ENCODE peak calls at places on chromosomes 4 and X, in nine cellular contexts. S is neural progenitor cell, V is pancreas, C is Caco-2, F is neural crest cell, T is Panc1, P is astrocyte of the spinal cord, B is fibroblast of lung, Z is cardiac fibroblast. D is an unnamed sample.

GRCh38 chrX:110012818-110013484 is 10.0 kb downstream of the TMEM164 start:
- DNase-seq in S (no peak), F (no peak), C (no peak), V (no peak), P (no peak), T (no peak), Z (no peak), B (no peak), D (no peak)

GRCh38 chrX:10486373-10486772 is 134.0 kb downstream of the MID1 start:
- DNase-seq in P (peak), T (no peak), Z (peak), F (no peak), C (no peak), B (peak), V (no peak), S (no peak), D (peak)

GRCh38 chr4:20813698-20814097 is 113.4 kb downstream of the PACRGL start:
- DNase-seq in Z (peak), F (no peak), C (no peak), V (no peak), P (peak), B (peak), S (no peak), T (no peak), D (no peak)

GRCh38 chrX:107654778-107655761 is 26.8 kb downstream of the PRPS1 start:
- DNase-seq in F (peak), T (no peak), P (peak), B (peak), S (peak), Z (peak), C (peak), V (peak), D (peak)

GRCh38 chrX:39760930-39761329 is 336.8 kb downstream of the BCOR start:
- DNase-seq in V (no peak), F (no peak), T (no peak), B (peak), Z (no peak), P (no peak), S (no peak), C (no peak), D (no peak)

GRCh38 chrX:108156082-108156481 is 64.5 kb downstream of the ATG4A start:
- DNase-seq in C (no peak), F (no peak), T (no peak), B (no peak), Z (no peak), S (no peak), V (no peak), P (no peak), D (no peak)

GRCh38 chr4:37082912-37083311 is 161.6 kb upstream of the NWD2 start:
- DNase-seq in S (no peak), F (no peak), B (no peak), T (no peak), P (no peak), V (no peak), C (no peak), Z (no peak), D (no peak)

GRCh38 chrX:34401411-34401810 is 255.7 kb downstream of the TMEM47 start:
- DNase-seq in T (no peak), Z (no peak), B (no peak), P (peak), S (no peak), F (no peak), C (no peak), V (no peak), D (no peak)

DNA sequence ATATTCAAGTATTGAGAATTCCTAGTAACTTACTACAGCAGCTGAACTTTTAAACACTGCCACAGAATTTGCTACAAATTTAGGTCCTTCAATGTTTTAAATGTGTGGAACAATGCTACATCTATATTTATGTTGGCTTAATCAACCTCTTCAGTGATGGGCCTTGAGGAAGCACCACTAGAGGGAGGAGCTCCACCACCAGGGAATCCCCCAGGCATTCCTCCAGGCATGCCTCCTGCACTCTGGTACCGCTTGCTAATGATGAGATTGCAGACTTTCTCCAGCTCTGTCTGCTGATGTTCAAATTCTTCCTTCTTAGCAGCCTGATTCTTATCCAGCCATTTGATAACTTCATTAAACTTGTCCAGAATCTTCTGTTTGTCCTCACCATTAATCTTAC is 190.8 kb downstream of the HTR2C start:
- DNase-seq in P (no peak), T (no peak), B (no peak), S (peak), F (no peak), Z (peak), C (peak), V (no peak), D (no peak)
- TF ChIP-seq CTCF in P (no peak), T (no peak), B (no peak), S (peak), F (no peak), Z (no peak), C (peak), V (no peak), D (no peak)

GRCh38 chrX:154323537-154323936 is 27.9 kb downstream of the TKTL1 start:
- DNase-seq in Z (no peak), T (no peak), B (no peak), S (no peak), C (no peak), F (no peak), V (no peak), P (no peak), D (no peak)

GRCh38 chrX:154321152-154321551 is 25.6 kb downstream of the TKTL1 start:
- DNase-seq in T (no peak), C (no peak), F (no peak), V (no peak), Z (no peak), P (no peak), B (no peak), S (no peak), D (no peak)

GRCh38 chrX:154322890-154323289 is 27.3 kb downstream of the TKTL1 start:
- DNase-seq in P (no peak), F (no peak), V (no peak), B (no peak), S (no peak), C (no peak), Z (no peak), T (no peak), D (no peak)

GRCh38 chrX:154320406-154320805 is 24.8 kb downstream of the TKTL1 start:
- DNase-seq in V (no peak), T (no peak), P (no peak), F (no peak), C (no peak), B (no peak), S (no peak), Z (no peak), D (no peak)

DNA sequence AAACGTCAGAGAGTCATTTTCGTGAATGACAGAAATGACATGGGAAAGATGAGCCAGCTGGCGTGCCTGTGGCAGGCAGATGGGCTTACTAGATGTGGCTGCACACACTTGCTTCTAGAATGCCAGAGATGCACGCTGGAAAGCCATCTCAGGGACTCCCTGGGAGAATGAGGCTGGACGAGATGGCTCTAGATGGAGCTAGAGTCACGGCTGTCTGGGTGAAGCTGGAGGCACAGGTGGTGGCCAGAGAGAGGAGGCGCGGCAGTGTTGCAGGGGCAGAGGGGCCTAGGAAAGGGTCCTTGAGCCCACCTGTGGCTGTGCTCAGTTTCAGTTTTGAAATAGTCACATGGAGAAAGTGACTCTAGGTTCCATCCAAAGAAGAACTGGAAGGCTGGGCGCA is 26.0 kb downstream of the TKTL1 start:
- DNase-seq in B (no peak), P (no peak), C (no peak), S (no peak), F (no peak), Z (no peak), V (no peak), T (no peak), D (peak)
- TF ChIP-seq CTCF in B (peak), P (peak), C (no peak), S (no peak), F (no peak), Z (no peak), V (no peak), T (peak), D (no peak)

DNA sequence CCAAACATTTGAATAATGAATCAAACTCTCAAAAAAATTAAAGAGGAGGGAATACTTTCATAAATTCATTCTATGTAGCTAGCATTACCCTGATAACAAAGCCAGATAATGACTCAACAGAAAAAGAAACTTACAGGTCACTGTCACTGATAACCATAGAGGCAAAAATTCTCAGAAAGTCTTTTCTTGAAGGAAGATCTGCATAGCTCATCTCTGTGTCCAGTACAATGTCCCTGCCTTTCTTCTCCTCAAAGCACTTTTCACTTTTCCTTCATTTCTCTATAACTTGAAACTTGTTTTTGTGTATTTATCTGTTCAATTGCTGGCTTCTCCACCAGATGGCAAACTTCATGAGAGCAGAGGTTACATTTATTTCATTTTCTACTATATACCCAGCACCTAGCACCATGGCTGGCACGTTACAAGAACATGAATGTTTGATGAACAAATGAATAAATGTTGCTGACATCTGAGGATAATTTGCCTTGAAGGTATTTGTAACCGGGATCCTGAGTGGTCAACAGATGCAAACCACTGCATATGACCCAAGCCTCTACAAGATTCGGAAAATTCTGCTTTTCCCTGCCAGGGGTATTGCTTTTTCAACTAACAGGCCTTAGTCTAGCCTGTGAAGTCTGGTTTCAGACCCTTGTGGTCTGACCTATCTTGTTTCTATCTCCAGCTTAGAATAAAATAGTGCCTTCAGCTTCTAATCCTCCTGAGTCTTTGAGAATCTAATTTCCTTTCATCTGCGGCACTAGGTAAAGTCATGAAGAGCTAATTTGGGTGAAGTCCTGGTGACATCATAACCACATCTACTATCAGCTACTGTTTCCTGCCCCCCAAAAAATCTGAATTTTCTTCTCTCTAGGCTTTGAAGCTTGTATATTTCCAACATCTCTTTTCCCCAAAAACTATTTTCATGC is 52.5 kb upstream of the ANTXR2 start:
- DNase-seq in F (no peak), Z (peak), C (no peak), V (no peak), B (peak), T (no peak), S (no peak), P (peak), D (peak)
- TF ChIP-seq CTCF in F (peak), Z (peak), C (peak), V (no peak), B (peak), T (peak), S (peak), P (peak), D (peak)

DNA sequence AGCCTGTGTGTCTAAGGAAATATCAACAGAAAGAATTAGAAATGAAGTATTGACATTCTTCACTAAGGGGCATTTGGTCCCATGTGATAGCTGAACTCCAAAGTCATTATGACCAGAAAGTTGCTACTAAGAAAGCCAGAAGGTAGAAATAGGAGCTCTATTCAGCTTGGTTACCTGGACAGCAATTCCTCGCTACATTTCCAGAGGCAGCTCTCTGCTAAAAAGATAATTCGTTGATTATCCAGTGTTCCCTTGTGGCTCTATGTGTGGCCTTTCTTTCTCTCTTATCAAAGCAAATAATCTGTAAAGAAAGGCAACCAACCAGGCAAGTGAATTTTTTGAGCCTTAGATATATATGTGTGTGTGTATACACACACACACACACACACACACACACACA is 341.3 kb downstream of the ADGRL3 start:
- DNase-seq in T (no peak), S (no peak), F (no peak), V (no peak), Z (no peak), P (no peak), B (no peak), C (no peak), D (no peak)
- TF ChIP-seq CTCF in T (no peak), S (peak), F (peak), V (no peak), Z (no peak), P (peak), B (no peak), C (no peak), D (no peak)

GRCh38 chr4:184983660-184984356 is 34.5 kb upstream of the HELT start:
- DNase-seq in C (peak), S (peak), P (peak), T (no peak), F (peak), Z (peak), B (peak), V (peak), D (peak)
- TF ChIP-seq CTCF in C (peak), S (peak), P (peak), T (peak), F (peak), Z (peak), B (peak), V (no peak), D (peak)

DNA sequence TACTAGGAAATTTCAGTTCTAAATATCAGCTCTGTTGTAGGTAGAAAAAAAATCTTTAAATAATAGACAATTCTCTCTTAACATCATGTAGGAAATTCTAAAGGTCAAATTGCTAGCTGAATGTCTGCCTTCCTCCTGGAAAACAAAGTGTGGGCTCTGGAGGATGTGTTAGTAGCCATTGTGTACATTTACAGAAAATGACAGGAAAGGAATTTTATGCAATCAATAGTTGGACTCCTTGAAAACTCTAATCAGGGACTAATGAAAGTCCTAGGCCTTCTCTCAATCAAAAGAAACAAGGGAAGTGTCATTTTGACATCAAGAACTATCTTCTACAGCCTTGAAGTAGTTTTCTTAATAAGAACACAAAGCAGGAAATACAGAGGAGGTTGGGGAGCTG is 174.6 kb downstream of the ANKRD50 start:
- DNase-seq in T (no peak), V (no peak), Z (no peak), F (no peak), S (no peak), B (no peak), P (no peak), C (no peak), D (no peak)
- TF ChIP-seq CTCF in T (no peak), V (no peak), Z (no peak), F (no peak), S (no peak), B (no peak), P (no peak), C (no peak), D (no peak)

GRCh38 chr4:110586137-110586850 is 36.6 kb downstream of the PITX2 start:
- DNase-seq in B (peak), T (peak), S (peak), C (no peak), P (peak), V (no peak), Z (peak), F (no peak), D (peak)
- TF ChIP-seq CTCF in B (peak), T (peak), S (peak), C (peak), P (peak), V (no peak), Z (peak), F (peak), D (peak)

D was measured in MCF 10A.